ENCODE peak calls at places on chromosomes 4 and X, in six cellular contexts. I, Y, S, A, B and G are unnamed samples.

GRCh38 chr4:147683172-147683571 is 791 bp downstream of the PRMT9 start:
- DNase-seq in A (no peak), I (peak), S (no peak), Y (no peak), B (peak), G (peak)

GRCh38 chrX:9888953-9889470 is 78.1 kb upstream of the CLDN34 start:
- DNase-seq in A (no peak), I (no peak), B (no peak), S (no peak), Y (no peak), G (no peak)

GRCh38 chr4:100189820-100190642 is at the start of gene DDIT4L:
- DNase-seq in B (peak), Y (no peak), A (peak), I (peak), S (no peak), G (peak)

GRCh38 chr4:128424524-128425195 is 137.0 kb upstream of the PGRMC2 start:
- DNase-seq in A (no peak), Y (no peak), I (no peak), B (no peak), S (peak), G (no peak)

GRCh38 chrX:103919336-103919682 is 43.1 kb upstream of the TMSB15B start:
- DNase-seq in Y (no peak), B (peak), I (peak), S (no peak), A (no peak), G (no peak)

GRCh38 chr4:22410645-22411247 is 105.1 kb downstream of the ADGRA3 start:
- DNase-seq in A (no peak), I (no peak), B (peak), S (no peak), Y (no peak), G (no peak)

GRCh38 chr4:148034821-148035220 is 302.9 kb downstream of the ARHGAP10 start:
- DNase-seq in B (no peak), S (no peak), Y (no peak), I (no peak), A (no peak), G (no peak)

GRCh38 chrX:102085706-102086105 is 39.8 kb upstream of the TCEAL2 start:
- DNase-seq in S (no peak), B (no peak), A (no peak), Y (no peak), I (no peak), G (no peak)

GRCh38 chr4:179447308-179447707 is 2005.1 kb upstream of the AGA start:
- DNase-seq in B (peak), Y (no peak), S (no peak), I (no peak), A (no peak), G (no peak)

GRCh38 chr4:61984260-61984909 is 784.3 kb downstream of the ADGRL3 start:
- DNase-seq in I (no peak), S (no peak), Y (no peak), B (no peak), A (no peak), G (no peak)

GRCh38 chr4:113979973-113980615 is 647 bp upstream of the ARSJ start:
- DNase-seq in I (peak), S (no peak), B (peak), A (no peak), Y (no peak), G (no peak)

GRCh38 chr4:38099908-38100407 is 139.8 kb downstream of the PTTG2 start:
- DNase-seq in S (no peak), B (peak), Y (no peak), A (no peak), I (peak), G (no peak)

GRCh38 chr4:70651864-70652506 is 14.3 kb downstream of the JCHAIN start:
- DNase-seq in Y (no peak), I (no peak), B (peak), S (no peak), A (no peak), G (no peak)

GRCh38 chr4:20418865-20419451 is 167.3 kb downstream of the SLIT2 start:
- DNase-seq in Y (no peak), A (no peak), I (no peak), B (peak), S (no peak), G (no peak)

GRCh38 chr4:130486186-130486585 is 1390.2 kb downstream of the C4orf33 start:
- DNase-seq in S (no peak), I (no peak), B (peak), A (no peak), Y (no peak), G (no peak)

GRCh38 chr4:39255266-39255665 is 72.9 kb downstream of the WDR19 start:
- DNase-seq in B (peak), S (no peak), A (no peak), Y (no peak), I (no peak), G (no peak)

GRCh38 chr4:123452585-123452984 is 56.0 kb downstream of the SPRY1 start:
- DNase-seq in I (peak), B (peak), S (peak), Y (no peak), A (peak), G (no peak)

GRCh38 chr4:38753021-38753806 is 29.6 kb downstream of the TLR10 start:
- DNase-seq in A (peak), S (peak), I (peak), Y (no peak), B (peak), G (peak)

GRCh38 chr4:22190855-22191254 is 242.3 kb upstream of the KCNIP4 start:
- DNase-seq in I (peak), B (peak), S (no peak), A (no peak), Y (no peak), G (no peak)

GRCh38 chr4:76233088-76233487 is 18.4 kb upstream of the FAM47E start:
- DNase-seq in Y (no peak), I (no peak), S (no peak), A (no peak), B (no peak), G (no peak)
- H3K4me3 ChIP-seq in Y (no peak), I (no peak), S (no peak), A (peak), B (no peak), G (no peak)

GRCh38 chr4:154622598-154622997 is 10.1 kb upstream of the FGG start:
- DNase-seq in I (no peak), A (no peak), S (no peak), B (peak), Y (no peak), G (no peak)

GRCh38 chr4:154630307-154630706 is 17.9 kb upstream of the FGG start:
- DNase-seq in I (no peak), A (no peak), Y (no peak), B (no peak), S (no peak), G (no peak)

GRCh38 chr4:154623995-154624394 is 11.5 kb upstream of the FGG start:
- DNase-seq in B (no peak), I (no peak), S (no peak), A (no peak), Y (no peak), G (no peak)

DNA sequence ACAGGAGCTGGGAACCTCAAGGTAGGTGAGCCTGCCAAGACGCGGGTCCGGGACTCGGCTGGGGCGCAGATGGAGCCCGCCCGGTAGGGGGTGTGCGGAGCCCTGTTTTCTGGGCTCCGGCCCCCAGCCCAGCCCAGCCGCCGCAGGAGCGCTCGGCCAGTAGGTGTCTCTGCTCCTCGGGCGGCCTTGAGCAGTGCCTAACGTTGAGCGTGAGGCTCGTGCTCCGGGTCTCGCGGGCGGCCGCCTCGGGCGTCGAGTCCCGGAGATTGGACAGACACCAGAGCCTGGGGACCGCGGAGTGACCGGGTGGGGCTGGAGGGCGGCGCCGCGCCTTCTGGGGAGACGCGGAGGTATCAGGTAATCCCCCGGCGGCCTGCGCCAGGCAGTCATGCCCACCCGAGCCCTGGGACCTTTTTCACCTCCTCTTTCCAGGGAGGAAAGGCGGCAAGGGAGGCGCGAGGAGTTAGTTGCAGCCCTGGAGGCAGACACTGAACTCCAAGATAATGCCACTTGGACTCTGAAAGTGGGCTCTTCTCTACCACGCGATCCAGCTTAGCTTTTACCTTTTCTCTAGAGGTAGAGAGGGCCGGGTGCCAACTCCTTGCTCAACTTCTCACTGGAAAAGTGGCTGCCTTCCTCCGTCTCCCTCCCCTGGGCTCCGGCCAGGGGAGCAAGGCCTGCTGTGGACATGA is 14.5 kb upstream of the FGG start:
- DNase-seq in B (peak), S (no peak), Y (no peak), I (peak), A (peak), G (no peak)
- H3K4me3 ChIP-seq in B (peak), S (peak), Y (no peak), I (peak), A (peak), G (peak)

DNA sequence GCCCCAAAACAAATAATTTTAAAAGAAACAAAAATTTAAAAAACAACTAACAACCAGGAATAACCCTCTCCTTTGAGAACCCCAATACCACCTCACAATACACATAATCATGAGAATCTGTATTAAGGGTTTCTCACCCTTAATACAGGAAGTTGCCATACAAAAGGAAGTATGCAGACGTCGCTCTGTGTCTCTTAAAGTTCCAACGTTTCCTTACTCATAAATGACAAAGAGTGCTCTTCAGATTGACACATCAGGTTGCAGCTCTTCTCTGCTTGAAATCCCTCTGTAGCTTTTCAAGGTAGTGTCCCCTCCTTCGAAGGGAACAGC is 73.9 kb upstream of the IRF2 start:
- DNase-seq in I (peak), S (no peak), B (no peak), A (no peak), Y (no peak), G (no peak)
- H3K4me3 ChIP-seq in I (no peak), S (no peak), B (no peak), A (peak), Y (no peak), G (no peak)

GRCh38 chr4:118935819-118936218 is 47.2 kb downstream of the SYNPO2 start:
- DNase-seq in Y (no peak), B (no peak), S (no peak), I (no peak), A (no peak), G (no peak)
- H3K4me3 ChIP-seq in Y (no peak), B (no peak), S (no peak), I (no peak), A (no peak), G (peak)

GRCh38 chr4:81003549-81004240 is 26.8 kb upstream of the BMP3 start:
- DNase-seq in S (no peak), B (no peak), Y (no peak), I (no peak), A (no peak), G (no peak)
- H3K4me3 ChIP-seq in S (no peak), B (no peak), Y (no peak), I (no peak), A (no peak), G (no peak)

GRCh38 chr4:72945719-72946336 is 123.7 kb downstream of the COX18 start:
- DNase-seq in I (no peak), S (no peak), A (no peak), B (no peak), Y (no peak), G (no peak)
- H3K4me3 ChIP-seq in I (no peak), S (no peak), A (no peak), B (no peak), Y (no peak), G (no peak)

DNA sequence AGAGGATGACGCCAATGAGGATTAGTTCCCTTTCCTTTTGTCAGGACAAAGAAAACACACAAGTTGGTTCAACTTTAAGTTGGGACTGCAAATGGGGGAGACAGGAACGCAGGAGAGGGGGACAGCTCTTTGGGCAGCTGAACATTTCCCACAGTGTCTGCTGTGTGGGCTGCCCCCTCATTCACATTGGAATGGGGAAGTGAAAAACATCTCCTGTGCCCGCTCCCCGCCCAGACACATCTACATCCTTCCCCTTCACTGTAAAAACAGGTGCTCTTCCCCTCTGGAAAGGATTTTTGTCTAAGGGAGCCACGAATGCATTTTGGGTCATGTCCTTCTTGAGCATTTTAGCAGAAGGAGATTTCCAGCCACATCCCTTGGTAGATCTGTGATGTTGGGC is 44.5 kb upstream of the TBC1D9 start:
- DNase-seq in Y (no peak), S (no peak), A (peak), B (no peak), I (no peak), G (no peak)
- H3K4me3 ChIP-seq in Y (no peak), S (no peak), A (no peak), B (no peak), I (no peak), G (no peak)

GRCh38 chr4:825969-826330 is at the start of gene CPLX1:
- DNase-seq in B (no peak), S (no peak), A (peak), I (peak), Y (no peak), G (no peak)

GRCh38 chr4:823093-823760 is 2.7 kb downstream of the CPLX1 start:
- DNase-seq in B (no peak), I (peak), S (no peak), A (no peak), Y (no peak), G (no peak)

GRCh38 chr4:823761-824460 is 2.0 kb downstream of the CPLX1 start:
- DNase-seq in A (no peak), B (no peak), Y (no peak), I (peak), S (no peak), G (no peak)

GRCh38 chr4:825063-825968 is 613 bp downstream of the CPLX1 start:
- DNase-seq in B (no peak), Y (peak), I (peak), S (no peak), A (peak), G (no peak)

GRCh38 chr4:824461-825062 is 1.4 kb downstream of the CPLX1 start:
- DNase-seq in S (no peak), B (no peak), Y (no peak), I (peak), A (no peak), G (no peak)
- H3K4me3 ChIP-seq in S (no peak), B (no peak), Y (no peak), I (no peak), A (no peak), G (no peak)

GRCh38 chr4:139665079-139665689 is 435 bp upstream of the MGST2 start:
- DNase-seq in B (no peak), Y (no peak), A (no peak), I (no peak), S (no peak), G (no peak)
- H3K4me3 ChIP-seq in B (peak), Y (peak), A (peak), I (peak), S (no peak), G (peak)